ENCODE peak calls at places on chromosomes 13 and 19, in seven cellular contexts. One of them, this sample, is unnamed.
A peak's percentile ranks its signal among the peaks of the same experiment; 100 is the strongest.

GRCh38 chr13:30049692-30050091 is 199.3 kb upstream of the UBL3 start:
- DNase-seq in AG09319: no peak
- DNase-seq in PC-3: peak; percentile 54
- DNase-seq in nephron progenitor cell: no peak
- DNase-seq in stomach: no peak
- DNase-seq in astrocyte of the cerebellum: no peak
- DNase-seq in right lobe of liver: no peak
- DNase-seq in this sample: no peak

GRCh38 chr19:4578552-4579248 is 19.2 kb upstream of the SEMA6B start:
- DNase-seq in AG09319: no peak
- DNase-seq in PC-3: no peak
- DNase-seq in nephron progenitor cell: no peak
- DNase-seq in stomach: no peak
- DNase-seq in astrocyte of the cerebellum: no peak
- DNase-seq in right lobe of liver: no peak
- DNase-seq in this sample: no peak

GRCh38 chr13:108428691-108429090 is 159.2 kb downstream of the TNFSF13B start:
- DNase-seq in AG09319: no peak
- DNase-seq in PC-3: no peak
- DNase-seq in nephron progenitor cell: no peak
- DNase-seq in stomach: no peak
- DNase-seq in astrocyte of the cerebellum: no peak
- DNase-seq in right lobe of liver: no peak
- DNase-seq in this sample: no peak

GRCh38 chr13:109862627-109863026 is 76.2 kb upstream of the IRS2 start:
- DNase-seq in AG09319: no peak
- DNase-seq in PC-3: peak; percentile 89
- DNase-seq in nephron progenitor cell: no peak
- DNase-seq in stomach: no peak
- DNase-seq in astrocyte of the cerebellum: no peak
- DNase-seq in right lobe of liver: no peak
- DNase-seq in this sample: no peak

GRCh38 chr13:41588899-41589298 is 131.5 kb downstream of the RGCC start:
- DNase-seq in AG09319: peak; percentile 74
- DNase-seq in PC-3: peak; percentile 86
- DNase-seq in nephron progenitor cell: no peak
- DNase-seq in stomach: no peak
- DNase-seq in astrocyte of the cerebellum: peak; percentile 74
- DNase-seq in right lobe of liver: no peak
- DNase-seq in this sample: no peak

GRCh38 chr13:99506632-99507031 is 5.4 kb downstream of the TM9SF2 start:
- DNase-seq in AG09319: no peak
- DNase-seq in PC-3: no peak
- DNase-seq in nephron progenitor cell: no peak
- DNase-seq in stomach: no peak
- DNase-seq in astrocyte of the cerebellum: no peak
- DNase-seq in right lobe of liver: no peak
- DNase-seq in this sample: no peak

GRCh38 chr13:73987618-73988017 is 146.6 kb downstream of the KLF12 start:
- DNase-seq in AG09319: no peak
- DNase-seq in PC-3: no peak
- DNase-seq in nephron progenitor cell: no peak
- DNase-seq in stomach: no peak
- DNase-seq in astrocyte of the cerebellum: no peak
- DNase-seq in right lobe of liver: no peak
- DNase-seq in this sample: no peak

GRCh38 chr19:5851302-5851701 is at the start of gene FUT3:
- DNase-seq in AG09319: no peak
- DNase-seq in PC-3: peak; percentile 64
- DNase-seq in nephron progenitor cell: no peak
- DNase-seq in stomach: peak; percentile 66
- DNase-seq in astrocyte of the cerebellum: no peak
- DNase-seq in right lobe of liver: no peak
- DNase-seq in this sample: no peak

GRCh38 chr13:60572003-60572792 is 175.2 kb downstream of the TDRD3 start:
- DNase-seq in AG09319: no peak
- DNase-seq in PC-3: peak; percentile 80
- DNase-seq in nephron progenitor cell: no peak
- DNase-seq in stomach: no peak
- DNase-seq in astrocyte of the cerebellum: peak; percentile 78
- DNase-seq in right lobe of liver: no peak
- DNase-seq in this sample: no peak

GRCh38 chr13:44653261-44653660 is 77.1 kb upstream of the TSC22D1 start:
- DNase-seq in AG09319: no peak
- DNase-seq in PC-3: no peak
- DNase-seq in nephron progenitor cell: no peak
- DNase-seq in stomach: no peak
- DNase-seq in astrocyte of the cerebellum: no peak
- DNase-seq in right lobe of liver: no peak
- DNase-seq in this sample: no peak

GRCh38 chr13:110216006-110216402 is 91.0 kb downstream of the COL4A1 start:
- DNase-seq in AG09319: no peak
- DNase-seq in PC-3: no peak
- DNase-seq in nephron progenitor cell: no peak
- DNase-seq in stomach: no peak
- DNase-seq in astrocyte of the cerebellum: no peak
- DNase-seq in right lobe of liver: no peak
- DNase-seq in this sample: no peak

GRCh38 chr19:10390652-10391286 is 10.4 kb upstream of the TYK2 start:
- DNase-seq in AG09319: peak; percentile 27
- DNase-seq in PC-3: peak; percentile 84
- DNase-seq in nephron progenitor cell: peak; percentile 76
- DNase-seq in stomach: peak; percentile 79
- DNase-seq in astrocyte of the cerebellum: peak; percentile 62
- DNase-seq in right lobe of liver: peak; percentile 74
- DNase-seq in this sample: peak; percentile 77

GRCh38 chr19:51600940-51601575 is 29.1 kb downstream of the SIGLEC5 start:
- DNase-seq in AG09319: no peak
- DNase-seq in PC-3: no peak
- DNase-seq in nephron progenitor cell: no peak
- DNase-seq in stomach: no peak
- DNase-seq in astrocyte of the cerebellum: no peak
- DNase-seq in right lobe of liver: no peak
- DNase-seq in this sample: no peak

GRCh38 chr13:75195479-75196111 is 286.4 kb downstream of the TBC1D4 start:
- DNase-seq in AG09319: no peak
- DNase-seq in PC-3: no peak
- DNase-seq in nephron progenitor cell: peak; percentile 20
- DNase-seq in stomach: no peak
- DNase-seq in astrocyte of the cerebellum: no peak
- DNase-seq in right lobe of liver: no peak
- DNase-seq in this sample: peak; percentile 53

GRCh38 chr13:30235206-30235605 is 72.1 kb downstream of the KATNAL1 start:
- DNase-seq in AG09319: no peak
- DNase-seq in PC-3: no peak
- DNase-seq in nephron progenitor cell: no peak
- DNase-seq in stomach: no peak
- DNase-seq in astrocyte of the cerebellum: no peak
- DNase-seq in right lobe of liver: no peak
- DNase-seq in this sample: no peak

GRCh38 chr13:46388846-46389245 is 1.8 kb upstream of the RUBCNL start:
- DNase-seq in AG09319: no peak
- DNase-seq in PC-3: no peak
- DNase-seq in nephron progenitor cell: no peak
- DNase-seq in stomach: no peak
- DNase-seq in astrocyte of the cerebellum: no peak
- DNase-seq in right lobe of liver: no peak
- DNase-seq in this sample: no peak

GRCh38 chr13:46388308-46388707 is 1.3 kb upstream of the RUBCNL start:
- DNase-seq in AG09319: no peak
- DNase-seq in PC-3: no peak
- DNase-seq in nephron progenitor cell: no peak
- DNase-seq in stomach: no peak
- DNase-seq in astrocyte of the cerebellum: no peak
- DNase-seq in right lobe of liver: no peak
- DNase-seq in this sample: no peak

GRCh38 chr13:46385946-46386345 is 1.1 kb downstream of the RUBCNL start:
- DNase-seq in AG09319: no peak
- DNase-seq in PC-3: no peak
- DNase-seq in nephron progenitor cell: peak; percentile 23
- DNase-seq in stomach: no peak
- DNase-seq in astrocyte of the cerebellum: no peak
- DNase-seq in right lobe of liver: no peak
- DNase-seq in this sample: peak; percentile 13

GRCh38 chr13:46386426-46386995 is 541 bp downstream of the RUBCNL start:
- DNase-seq in AG09319: no peak
- DNase-seq in PC-3: no peak
- DNase-seq in nephron progenitor cell: peak; percentile 33
- DNase-seq in stomach: no peak
- DNase-seq in astrocyte of the cerebellum: no peak
- DNase-seq in right lobe of liver: no peak
- DNase-seq in this sample: no peak

DNA sequence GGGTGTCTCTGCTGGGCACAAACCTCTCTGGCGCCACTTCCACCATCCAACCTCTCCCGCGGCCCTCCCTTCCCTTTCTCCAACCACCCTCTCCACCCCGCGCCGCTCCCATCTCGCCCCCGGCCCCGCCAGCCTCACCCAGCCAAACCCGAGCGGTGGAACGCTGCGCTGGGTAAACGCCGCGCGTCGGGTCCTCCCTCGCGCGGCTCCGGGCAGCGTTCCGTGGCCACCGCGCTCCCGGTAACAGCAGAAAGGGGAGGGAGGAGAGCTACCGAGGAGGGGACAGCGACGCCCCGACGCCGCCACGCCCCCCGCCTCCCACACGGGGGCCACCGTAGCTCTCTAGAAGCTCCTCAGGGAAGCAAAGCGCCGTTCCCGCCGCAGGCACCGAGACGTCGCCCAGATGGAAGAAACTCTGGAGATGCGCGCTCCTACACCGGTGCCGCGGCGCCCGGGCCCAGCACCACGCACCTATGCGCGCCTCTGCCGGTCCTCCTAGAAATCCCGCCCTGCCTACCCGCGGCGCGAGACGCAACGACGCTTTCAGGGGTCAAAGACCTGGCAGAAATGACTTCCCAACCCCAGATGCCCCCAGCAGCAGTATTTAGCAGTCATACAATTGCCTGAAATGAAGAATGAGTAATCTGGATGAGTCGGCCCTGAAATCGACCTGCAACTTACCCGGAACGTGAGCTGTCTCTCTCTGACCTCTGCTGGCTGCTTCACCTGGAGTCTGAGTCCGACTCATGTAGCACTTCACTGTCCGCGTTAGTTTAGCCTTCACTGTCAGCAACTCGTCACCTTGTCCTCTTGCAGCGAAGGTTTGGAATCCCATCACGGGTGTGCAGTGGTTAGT is at the start of gene RUBCNL:
- DNase-seq in AG09319: no peak
- DNase-seq in PC-3: peak; percentile 63
- DNase-seq in nephron progenitor cell: peak; percentile 82
- DNase-seq in stomach: no peak
- DNase-seq in astrocyte of the cerebellum: no peak
- DNase-seq in right lobe of liver: peak; percentile 60
- DNase-seq in this sample: peak; percentile 53
- TF ChIP-seq CTCF in AG09319: no peak
- TF ChIP-seq CTCF in PC-3: peak; percentile 45
- TF ChIP-seq CTCF in nephron progenitor cell: no peak
- TF ChIP-seq CTCF in stomach: no peak
- TF ChIP-seq CTCF in astrocyte of the cerebellum: no peak
- TF ChIP-seq CTCF in right lobe of liver: no peak
- TF ChIP-seq CTCF in this sample: no peak

GRCh38 chr13:101752432-101752831 is 300.0 kb downstream of the ITGBL1 start:
- DNase-seq in AG09319: no peak
- DNase-seq in PC-3: no peak
- DNase-seq in nephron progenitor cell: no peak
- DNase-seq in stomach: no peak
- DNase-seq in astrocyte of the cerebellum: no peak
- DNase-seq in right lobe of liver: no peak
- DNase-seq in this sample: no peak

GRCh38 chr13:101763191-101763590 is 310.7 kb downstream of the ITGBL1 start:
- DNase-seq in AG09319: no peak
- DNase-seq in PC-3: peak; percentile 4
- DNase-seq in nephron progenitor cell: no peak
- DNase-seq in stomach: no peak
- DNase-seq in astrocyte of the cerebellum: no peak
- DNase-seq in right lobe of liver: no peak
- DNase-seq in this sample: no peak

GRCh38 chr13:101755228-101755887 is 302.9 kb downstream of the ITGBL1 start:
- DNase-seq in AG09319: no peak
- DNase-seq in PC-3: no peak
- DNase-seq in nephron progenitor cell: no peak
- DNase-seq in stomach: no peak
- DNase-seq in astrocyte of the cerebellum: no peak
- DNase-seq in right lobe of liver: no peak
- DNase-seq in this sample: no peak

DNA sequence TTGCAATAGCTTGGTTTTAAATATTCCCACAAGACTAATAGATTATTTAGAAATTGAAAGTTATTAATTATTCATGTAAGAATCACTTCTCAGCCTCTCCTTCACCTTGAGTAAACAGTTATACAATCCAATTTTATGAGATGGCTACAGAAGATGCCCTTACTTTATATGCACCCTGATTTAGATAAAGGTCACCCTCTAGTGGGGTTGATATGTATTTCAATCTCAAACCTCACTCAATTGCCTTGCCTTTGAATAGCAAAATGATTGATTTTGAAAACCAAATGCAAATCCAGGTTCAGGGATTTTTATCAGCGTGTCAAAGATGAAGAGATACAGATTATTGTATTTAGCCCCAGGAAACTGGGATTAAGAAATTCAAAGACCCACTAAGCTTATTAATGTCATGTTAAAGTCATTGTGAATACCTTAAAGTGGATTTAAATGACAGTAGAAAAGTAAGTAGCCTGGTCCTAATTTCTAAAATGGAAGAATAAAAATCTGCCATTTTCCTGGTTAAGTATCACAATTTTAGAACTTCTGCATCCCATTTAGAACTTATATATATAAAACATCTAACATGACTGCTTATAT is 305.1 kb downstream of the ITGBL1 start:
- DNase-seq in AG09319: peak; percentile 27
- DNase-seq in PC-3: peak; percentile 70
- DNase-seq in nephron progenitor cell: no peak
- DNase-seq in stomach: no peak
- DNase-seq in astrocyte of the cerebellum: peak; percentile 43
- DNase-seq in right lobe of liver: no peak
- DNase-seq in this sample: no peak
- TF ChIP-seq CTCF in AG09319: peak; percentile 54
- TF ChIP-seq CTCF in PC-3: peak; percentile 68
- TF ChIP-seq CTCF in nephron progenitor cell: peak; percentile 47
- TF ChIP-seq CTCF in stomach: no peak
- TF ChIP-seq CTCF in astrocyte of the cerebellum: peak; percentile 43
- TF ChIP-seq CTCF in right lobe of liver: peak; percentile 58
- TF ChIP-seq CTCF in this sample: peak; percentile 74

DNA sequence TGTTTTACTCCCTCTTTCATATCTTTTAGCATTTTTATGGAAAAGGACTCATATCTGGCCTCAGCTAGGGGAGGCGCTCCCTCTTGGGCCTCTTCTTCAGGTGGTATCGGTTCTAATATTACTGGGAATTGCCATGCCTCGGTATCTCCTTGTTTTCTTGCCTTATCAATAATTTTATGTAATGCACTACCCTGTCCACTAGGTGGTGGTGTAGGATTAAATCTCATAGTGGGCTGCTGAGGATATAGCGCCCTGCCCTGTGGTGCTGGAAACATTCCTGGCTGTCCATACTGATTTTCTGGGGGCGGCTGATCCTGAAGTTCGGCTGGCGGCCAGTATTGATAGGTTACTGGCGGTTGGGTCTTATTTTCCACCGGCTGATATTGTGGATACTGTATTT is 35.8 kb downstream of the ZNF420 start:
- DNase-seq in AG09319: no peak
- DNase-seq in PC-3: no peak
- DNase-seq in nephron progenitor cell: no peak
- DNase-seq in stomach: no peak
- DNase-seq in astrocyte of the cerebellum: no peak
- DNase-seq in right lobe of liver: no peak
- DNase-seq in this sample: no peak
- TF ChIP-seq CTCF in AG09319: no peak
- TF ChIP-seq CTCF in PC-3: no peak
- TF ChIP-seq CTCF in nephron progenitor cell: no peak
- TF ChIP-seq CTCF in stomach: no peak
- TF ChIP-seq CTCF in astrocyte of the cerebellum: no peak
- TF ChIP-seq CTCF in right lobe of liver: no peak
- TF ChIP-seq CTCF in this sample: peak; percentile 44

GRCh38 chr19:35657904-35658700 is 8.2 kb upstream of the UPK1A start:
- DNase-seq in AG09319: no peak
- DNase-seq in PC-3: peak; percentile 18
- DNase-seq in nephron progenitor cell: no peak
- DNase-seq in stomach: no peak
- DNase-seq in astrocyte of the cerebellum: no peak
- DNase-seq in right lobe of liver: no peak
- DNase-seq in this sample: no peak
- TF ChIP-seq CTCF in AG09319: no peak
- TF ChIP-seq CTCF in PC-3: peak; percentile 20
- TF ChIP-seq CTCF in nephron progenitor cell: no peak
- TF ChIP-seq CTCF in stomach: no peak
- TF ChIP-seq CTCF in astrocyte of the cerebellum: peak; percentile 11
- TF ChIP-seq CTCF in right lobe of liver: no peak
- TF ChIP-seq CTCF in this sample: peak; percentile 35